ENCODE peak calls at places on chromosomes 7 and 10, in four cellular contexts. I is Right ventricle myocardium superior, F is GM03348, W is IMR-90. X is an unnamed sample.

GRCh38 chr10:84008878-84009277 is 130.4 kb upstream of the GHITM start:
- DNase-seq in I (no peak), F (peak), W (no peak), X (no peak)

GRCh38 chr7:98617051-98617959 is at the start of gene NPTX2:
- DNase-seq in I (peak), F (no peak), W (no peak), X (peak)

GRCh38 chr7:119733480-119733879 is 539.5 kb upstream of the KCND2 start:
- DNase-seq in I (no peak), F (peak), W (peak), X (no peak)

GRCh38 chr7:11831727-11832495 is at the start of gene THSD7A:
- DNase-seq in I (peak), F (peak), W (peak), X (no peak)

GRCh38 chr10:96496281-96496925 is 17.3 kb downstream of the TLL2 start:
- DNase-seq in I (no peak), F (peak), W (peak), X (no peak)

GRCh38 chr10:43958964-43959363 is 310.3 kb upstream of the ZNF32 start:
- DNase-seq in I (no peak), F (no peak), W (no peak), X (no peak)

GRCh38 chr10:131876021-131876420 is 24.8 kb upstream of the PPP2R2D start:
- DNase-seq in I (no peak), F (no peak), W (no peak), X (no peak)

GRCh38 chr10:24906372-24906771 is 46.0 kb downstream of the PRTFDC1 start:
- DNase-seq in I (no peak), F (no peak), W (no peak), X (no peak)

GRCh38 chr7:116521046-116521664 is 3.7 kb upstream of the CAV1 start:
- DNase-seq in I (no peak), F (no peak), W (peak), X (no peak)

GRCh38 chr10:44979281-44980181 is 922 bp upstream of the DEPP1 start:
- DNase-seq in I (no peak), F (no peak), W (no peak), X (no peak)

GRCh38 chr10:109264004-109264403 is 659.3 kb downstream of the XPNPEP1 start:
- DNase-seq in I (no peak), F (no peak), W (no peak), X (no peak)

X was measured in cerebellar cortex.